ENCODE peak calls at places on chromosomes 2 and 18, in ten cellular contexts. One of them, this sample, is unnamed. For H3K4me1, the result is how much of the 10 kb centered on the place peaks cover.

GRCh38 chr18:11310476-11311086 is 161.2 kb upstream of the PIEZO2 start:
- DNase-seq in stomach: no peak
- DNase-seq in body of pancreas: peak
- DNase-seq in spleen: no peak
- DNase-seq in A549: peak
- DNase-seq in GM12878: no peak
- DNase-seq in K562: peak
- DNase-seq in HCT116: peak
- DNase-seq in endothelial cell of umbilical vein: peak
- DNase-seq in gastrocnemius medialis: peak
- DNase-seq in this sample: no peak

GRCh38 chr2:199424160-199424559 is 33.6 kb downstream of the SATB2 start:
- DNase-seq in stomach: no peak
- DNase-seq in body of pancreas: no peak
- DNase-seq in spleen: no peak
- DNase-seq in A549: no peak
- DNase-seq in GM12878: no peak
- DNase-seq in K562: no peak
- DNase-seq in HCT116: no peak
- DNase-seq in endothelial cell of umbilical vein: no peak
- DNase-seq in gastrocnemius medialis: no peak
- DNase-seq in this sample: no peak

GRCh38 chr2:45182667-45183620 is 173.7 kb upstream of the SIX2 start:
- DNase-seq in stomach: no peak
- DNase-seq in body of pancreas: no peak
- DNase-seq in spleen: no peak
- DNase-seq in A549: no peak
- DNase-seq in GM12878: no peak
- DNase-seq in K562: no peak
- DNase-seq in HCT116: no peak
- DNase-seq in endothelial cell of umbilical vein: no peak
- DNase-seq in gastrocnemius medialis: no peak
- DNase-seq in this sample: no peak

GRCh38 chr2:85584354-85584856 is at the start of gene VAMP5:
- DNase-seq in stomach: peak
- DNase-seq in body of pancreas: peak
- DNase-seq in spleen: peak
- DNase-seq in A549: no peak
- DNase-seq in GM12878: no peak
- DNase-seq in K562: no peak
- DNase-seq in HCT116: no peak
- DNase-seq in endothelial cell of umbilical vein: peak
- DNase-seq in gastrocnemius medialis: no peak
- DNase-seq in this sample: no peak

GRCh38 chr2:11744631-11745394 is 1.6 kb upstream of the LPIN1 start:
- DNase-seq in stomach: no peak
- DNase-seq in body of pancreas: peak
- DNase-seq in spleen: peak
- DNase-seq in A549: peak
- DNase-seq in GM12878: no peak
- DNase-seq in K562: peak
- DNase-seq in HCT116: peak
- DNase-seq in endothelial cell of umbilical vein: peak
- DNase-seq in gastrocnemius medialis: peak
- DNase-seq in this sample: no peak

GRCh38 chr2:194999771-195000170 is 657.3 kb upstream of the SLC39A10 start:
- DNase-seq in stomach: no peak
- DNase-seq in body of pancreas: no peak
- DNase-seq in spleen: no peak
- DNase-seq in A549: no peak
- DNase-seq in GM12878: no peak
- DNase-seq in K562: no peak
- DNase-seq in HCT116: no peak
- DNase-seq in endothelial cell of umbilical vein: no peak
- DNase-seq in gastrocnemius medialis: no peak
- DNase-seq in this sample: no peak

GRCh38 chr2:88735853-88736252 is 44.4 kb downstream of the RPIA start:
- DNase-seq in stomach: no peak
- DNase-seq in body of pancreas: no peak
- DNase-seq in spleen: no peak
- DNase-seq in A549: peak
- DNase-seq in GM12878: no peak
- DNase-seq in K562: peak
- DNase-seq in HCT116: peak
- DNase-seq in endothelial cell of umbilical vein: no peak
- DNase-seq in gastrocnemius medialis: peak
- DNase-seq in this sample: no peak

GRCh38 chr2:25505630-25506029 is 163.9 kb upstream of the DNMT3A start:
- DNase-seq in stomach: no peak
- DNase-seq in body of pancreas: no peak
- DNase-seq in spleen: no peak
- DNase-seq in A549: no peak
- DNase-seq in GM12878: no peak
- DNase-seq in K562: no peak
- DNase-seq in HCT116: no peak
- DNase-seq in endothelial cell of umbilical vein: no peak
- DNase-seq in gastrocnemius medialis: no peak
- DNase-seq in this sample: no peak

GRCh38 chr18:57297306-57297705 is 55.1 kb upstream of the ST8SIA3 start:
- DNase-seq in stomach: no peak
- DNase-seq in body of pancreas: no peak
- DNase-seq in spleen: no peak
- DNase-seq in A549: no peak
- DNase-seq in GM12878: no peak
- DNase-seq in K562: no peak
- DNase-seq in HCT116: no peak
- DNase-seq in endothelial cell of umbilical vein: no peak
- DNase-seq in gastrocnemius medialis: no peak
- DNase-seq in this sample: no peak

GRCh38 chr2:42713920-42714319 is 50.0 kb downstream of the OXER1 start:
- DNase-seq in stomach: no peak
- DNase-seq in body of pancreas: no peak
- DNase-seq in spleen: no peak
- DNase-seq in A549: no peak
- DNase-seq in GM12878: no peak
- DNase-seq in K562: no peak
- DNase-seq in HCT116: no peak
- DNase-seq in endothelial cell of umbilical vein: no peak
- DNase-seq in gastrocnemius medialis: no peak
- DNase-seq in this sample: no peak

GRCh38 chr2:133570547-133570946 is 2.3 kb upstream of the NCKAP5 start:
- DNase-seq in stomach: no peak
- DNase-seq in body of pancreas: no peak
- DNase-seq in spleen: no peak
- DNase-seq in A549: no peak
- DNase-seq in GM12878: no peak
- DNase-seq in K562: no peak
- DNase-seq in HCT116: no peak
- DNase-seq in endothelial cell of umbilical vein: no peak
- DNase-seq in gastrocnemius medialis: no peak
- DNase-seq in this sample: no peak

GRCh38 chr2:188746727-188747126 is 227.4 kb upstream of the COL3A1 start:
- DNase-seq in stomach: no peak
- DNase-seq in body of pancreas: no peak
- DNase-seq in spleen: no peak
- DNase-seq in A549: no peak
- DNase-seq in GM12878: no peak
- DNase-seq in K562: no peak
- DNase-seq in HCT116: no peak
- DNase-seq in endothelial cell of umbilical vein: peak
- DNase-seq in gastrocnemius medialis: no peak
- DNase-seq in this sample: no peak

GRCh38 chr2:33212151-33212550 is 264.3 kb upstream of the RASGRP3 start:
- DNase-seq in stomach: no peak
- DNase-seq in body of pancreas: no peak
- DNase-seq in spleen: no peak
- DNase-seq in A549: peak
- DNase-seq in GM12878: no peak
- DNase-seq in K562: peak
- DNase-seq in HCT116: no peak
- DNase-seq in endothelial cell of umbilical vein: peak
- DNase-seq in gastrocnemius medialis: no peak
- DNase-seq in this sample: no peak
- H3K4me1 ChIP-seq in stomach: under half
- H3K4me1 ChIP-seq in body of pancreas: under half
- H3K4me1 ChIP-seq in spleen: under half
- H3K4me1 ChIP-seq in A549: half or more
- H3K4me1 ChIP-seq in GM12878: under half
- H3K4me1 ChIP-seq in K562: under half
- H3K4me1 ChIP-seq in HCT116: under half
- H3K4me1 ChIP-seq in endothelial cell of umbilical vein: half or more
- H3K4me1 ChIP-seq in gastrocnemius medialis: under half
- H3K4me1 ChIP-seq in this sample: under half

GRCh38 chr18:35334183-35334582 is 10.0 kb downstream of the ZNF24 start:
- DNase-seq in stomach: no peak
- DNase-seq in body of pancreas: no peak
- DNase-seq in spleen: no peak
- DNase-seq in A549: no peak
- DNase-seq in GM12878: no peak
- DNase-seq in K562: no peak
- DNase-seq in HCT116: no peak
- DNase-seq in endothelial cell of umbilical vein: no peak
- DNase-seq in gastrocnemius medialis: no peak
- DNase-seq in this sample: no peak
- TF ChIP-seq POLR2A in stomach: no peak
- TF ChIP-seq POLR2A in body of pancreas: no peak
- TF ChIP-seq POLR2A in spleen: no peak
- TF ChIP-seq POLR2A in A549: no peak
- TF ChIP-seq POLR2A in GM12878: no peak
- TF ChIP-seq POLR2A in K562: no peak
- TF ChIP-seq POLR2A in HCT116: no peak
- TF ChIP-seq POLR2A in endothelial cell of umbilical vein: no peak
- TF ChIP-seq POLR2A in gastrocnemius medialis: no peak
- TF ChIP-seq POLR2A in this sample: no peak

DNA sequence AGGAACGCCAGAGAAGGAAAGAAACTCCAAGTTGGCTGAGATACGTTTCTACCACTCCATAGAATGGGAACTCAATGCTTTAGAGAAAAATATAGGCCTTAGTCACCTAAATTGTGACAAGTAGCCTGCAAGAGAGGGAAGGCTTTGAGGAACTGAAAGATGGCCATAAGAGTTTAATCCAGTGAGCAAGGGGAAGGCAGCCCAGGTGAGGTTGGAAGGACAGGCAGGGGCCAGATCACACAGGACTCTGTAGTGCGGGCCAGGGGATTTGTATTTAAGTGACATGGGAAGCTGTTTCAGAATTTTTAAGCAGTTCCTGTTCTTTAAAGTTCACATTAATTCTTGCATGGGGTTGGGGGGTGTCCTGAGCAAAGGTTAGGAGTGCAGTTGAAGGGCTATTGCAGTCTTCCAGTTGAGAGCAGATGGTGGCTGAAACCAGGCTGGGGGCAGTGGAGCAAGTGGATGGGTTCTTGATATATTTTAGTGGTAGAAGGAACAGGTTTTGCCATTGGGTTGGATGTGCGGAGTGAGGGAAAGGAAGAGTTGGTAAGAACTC is 138.9 kb upstream of the PELI1 start:
- DNase-seq in stomach: no peak
- DNase-seq in body of pancreas: no peak
- DNase-seq in spleen: no peak
- DNase-seq in A549: no peak
- DNase-seq in GM12878: no peak
- DNase-seq in K562: no peak
- DNase-seq in HCT116: no peak
- DNase-seq in endothelial cell of umbilical vein: no peak
- DNase-seq in gastrocnemius medialis: no peak
- DNase-seq in this sample: no peak
- H3K4me3 ChIP-seq in stomach: no peak
- H3K4me3 ChIP-seq in body of pancreas: no peak
- H3K4me3 ChIP-seq in spleen: no peak
- H3K4me3 ChIP-seq in A549: no peak
- H3K4me3 ChIP-seq in GM12878: peak
- H3K4me3 ChIP-seq in K562: no peak
- H3K4me3 ChIP-seq in HCT116: no peak
- H3K4me3 ChIP-seq in endothelial cell of umbilical vein: no peak
- H3K4me3 ChIP-seq in gastrocnemius medialis: no peak
- H3K4me3 ChIP-seq in this sample: peak

GRCh38 chr2:241009601-241010530 is 11.4 kb downstream of the SNED1 start:
- DNase-seq in stomach: peak
- DNase-seq in body of pancreas: peak
- DNase-seq in spleen: peak
- DNase-seq in A549: no peak
- DNase-seq in GM12878: no peak
- DNase-seq in K562: no peak
- DNase-seq in HCT116: no peak
- DNase-seq in endothelial cell of umbilical vein: peak
- DNase-seq in gastrocnemius medialis: no peak
- DNase-seq in this sample: peak

GRCh38 chr2:241011296-241011600 is 12.8 kb downstream of the SNED1 start:
- DNase-seq in stomach: peak
- DNase-seq in body of pancreas: peak
- DNase-seq in spleen: peak
- DNase-seq in A549: no peak
- DNase-seq in GM12878: no peak
- DNase-seq in K562: no peak
- DNase-seq in HCT116: no peak
- DNase-seq in endothelial cell of umbilical vein: no peak
- DNase-seq in gastrocnemius medialis: no peak
- DNase-seq in this sample: no peak

GRCh38 chr2:241010531-241011295 is 12.3 kb downstream of the SNED1 start:
- DNase-seq in stomach: no peak
- DNase-seq in body of pancreas: peak
- DNase-seq in spleen: peak
- DNase-seq in A549: no peak
- DNase-seq in GM12878: no peak
- DNase-seq in K562: no peak
- DNase-seq in HCT116: no peak
- DNase-seq in endothelial cell of umbilical vein: no peak
- DNase-seq in gastrocnemius medialis: no peak
- DNase-seq in this sample: peak

GRCh38 chr2:241014224-241014623 is 15.8 kb downstream of the SNED1 start:
- DNase-seq in stomach: peak
- DNase-seq in body of pancreas: peak
- DNase-seq in spleen: no peak
- DNase-seq in A549: no peak
- DNase-seq in GM12878: no peak
- DNase-seq in K562: no peak
- DNase-seq in HCT116: no peak
- DNase-seq in endothelial cell of umbilical vein: no peak
- DNase-seq in gastrocnemius medialis: no peak
- DNase-seq in this sample: no peak

DNA sequence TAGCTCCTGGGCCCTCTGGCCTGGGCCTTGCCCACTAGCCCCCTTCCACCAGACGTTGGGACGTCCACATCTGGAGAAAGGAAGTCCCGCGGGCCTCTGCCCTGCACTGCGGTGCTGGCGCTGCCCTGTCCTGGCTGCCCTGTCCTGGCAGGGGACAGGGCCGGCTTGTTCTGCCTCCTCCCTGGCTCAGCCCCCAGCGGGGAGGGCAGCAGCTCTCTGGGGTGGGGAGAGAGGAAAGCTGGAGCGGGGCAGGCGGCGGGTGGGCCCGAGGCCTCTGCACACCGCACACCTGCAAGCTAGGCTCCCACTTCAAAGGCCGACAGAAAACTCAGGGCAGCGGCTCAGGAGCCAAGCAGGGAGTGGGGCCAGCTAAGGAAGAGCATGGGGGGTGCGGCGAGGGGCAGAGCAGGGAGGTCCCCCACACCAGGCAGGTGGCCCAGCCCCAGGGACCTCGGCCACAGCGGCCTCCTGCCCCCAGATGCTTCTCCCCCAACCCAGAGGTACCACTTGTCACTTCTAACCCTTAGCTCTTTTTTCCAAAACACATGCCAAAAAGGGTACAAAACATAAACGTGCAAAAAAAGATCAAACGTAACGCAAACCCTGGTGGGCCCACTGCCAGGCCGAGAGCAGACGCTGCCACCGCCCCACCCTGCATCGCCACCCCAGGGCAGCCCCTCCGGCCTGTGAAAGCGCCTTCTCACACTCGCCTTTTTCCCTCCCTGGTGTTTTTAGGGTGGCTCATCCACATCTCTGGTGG is 13.5 kb downstream of the SNED1 start:
- DNase-seq in stomach: peak
- DNase-seq in body of pancreas: peak
- DNase-seq in spleen: peak
- DNase-seq in A549: no peak
- DNase-seq in GM12878: no peak
- DNase-seq in K562: no peak
- DNase-seq in HCT116: no peak
- DNase-seq in endothelial cell of umbilical vein: no peak
- DNase-seq in gastrocnemius medialis: no peak
- DNase-seq in this sample: peak
- H3K4me1 ChIP-seq in stomach: under half
- H3K4me1 ChIP-seq in body of pancreas: under half
- H3K4me1 ChIP-seq in spleen: under half
- H3K4me1 ChIP-seq in A549: under half
- H3K4me1 ChIP-seq in GM12878: under half
- H3K4me1 ChIP-seq in K562: under half
- H3K4me1 ChIP-seq in HCT116: under half
- H3K4me1 ChIP-seq in endothelial cell of umbilical vein: under half
- H3K4me1 ChIP-seq in gastrocnemius medialis: under half
- H3K4me1 ChIP-seq in this sample: under half